ENCODE peak calls at places on chromosome 1, in six cellular contexts. A is tibial artery; M is effector memory CD4-positive, alpha-beta T cell; D is right lobe of liver; B is WERI-Rb-1; G is pancreas. E is an unnamed sample. For H3K36me3, the result is how much of the 10 kb centered on the place peaks cover.

GRCh38 chr1:207017615-207018559 is 14.7 kb downstream of the C1orf116 start:
- DNase-seq in A (no peak), M (no peak), D (no peak), B (no peak), G (no peak), E (peak)

GRCh38 chr1:200891774-200892157 is 2.9 kb upstream of the INAVA start:
- DNase-seq in A (no peak), M (no peak), D (no peak), B (no peak), G (no peak), E (no peak)

GRCh38 chr1:31231802-31232201 is 7.9 kb downstream of the NKAIN1 start:
- DNase-seq in A (no peak), M (no peak), D (no peak), B (no peak), G (no peak), E (no peak)

GRCh38 chr1:44031051-44031899 is at the start of gene SLC6A9:
- DNase-seq in A (peak), M (peak), D (no peak), B (peak), G (no peak), E (no peak)

GRCh38 chr1:169741666-169742394 is 8.0 kb upstream of the SELE start:
- DNase-seq in A (no peak), M (no peak), D (no peak), B (no peak), G (no peak), E (no peak)

GRCh38 chr1:233614173-233614742 is 352 bp downstream of the KCNK1 start:
- DNase-seq in A (peak), M (no peak), D (peak), B (no peak), G (peak), E (no peak)

GRCh38 chr1:100358210-100358609 is 5.9 kb downstream of the CDC14A start:
- DNase-seq in A (no peak), M (no peak), D (no peak), B (no peak), G (no peak), E (no peak)

GRCh38 chr1:193221641-193222040 is 35.2 kb upstream of the B3GALT2 start:
- DNase-seq in A (no peak), M (no peak), D (no peak), B (no peak), G (no peak), E (no peak)

GRCh38 chr1:145845144-145845513 is 301 bp upstream of the NUDT17 start:
- DNase-seq in A (no peak), M (no peak), D (no peak), B (no peak), G (no peak), E (no peak)

GRCh38 chr1:231180034-231180433 is 18.2 kb downstream of the TRIM67 start:
- DNase-seq in A (no peak), M (no peak), D (no peak), B (no peak), G (no peak), E (no peak)

DNA sequence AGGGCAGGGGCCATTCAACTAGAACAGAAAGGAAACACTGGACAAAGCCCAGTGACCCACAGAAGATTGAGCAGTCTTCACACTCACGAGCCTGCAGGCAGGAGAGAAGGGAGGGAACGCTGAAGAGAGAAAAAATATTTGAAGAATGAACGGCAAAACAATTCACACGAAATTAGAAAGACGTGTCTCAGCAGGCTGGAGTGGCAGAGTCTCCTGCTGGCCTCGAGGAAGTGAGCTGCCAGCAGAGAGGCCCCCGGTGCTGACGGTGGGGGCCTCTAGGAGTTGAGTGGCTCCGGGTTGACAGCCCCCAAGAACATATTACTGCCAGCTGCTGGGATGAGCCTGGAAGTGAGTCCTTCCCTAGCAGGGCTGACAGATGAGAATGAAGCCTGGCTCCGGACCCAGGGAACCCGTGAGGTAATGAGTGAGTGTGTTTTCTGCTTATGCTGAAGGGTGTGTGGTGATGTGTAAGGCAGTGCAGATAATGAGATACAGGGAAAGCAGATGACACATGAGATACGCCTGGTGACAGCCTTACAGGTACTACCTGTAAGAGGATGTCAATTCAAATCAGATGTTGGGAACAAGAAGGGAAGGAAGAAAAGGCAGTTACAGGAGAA is 23.4 kb upstream of the LRRC47 start:
- DNase-seq in A (peak), M (no peak), D (no peak), B (no peak), G (no peak), E (no peak)
- H3K36me3 ChIP-seq in A (half or more), M (under half), D (under half), B (under half), G (under half), E (half or more)

GRCh38 chr1:32350785-32351076 is 11.6 kb downstream of the FAM229A start:
- DNase-seq in A (no peak), M (no peak), D (no peak), B (no peak), G (peak), E (no peak)

GRCh38 chr1:32351859-32352745 is 10.2 kb downstream of the FAM229A start:
- DNase-seq in A (peak), M (no peak), D (peak), B (peak), G (peak), E (peak)

GRCh38 chr1:32351077-32351858 is 11.0 kb downstream of the FAM229A start:
- DNase-seq in A (peak), M (peak), D (peak), B (peak), G (peak), E (peak)

GRCh38 chr1:32346532-32347157 is 10.6 kb upstream of the MARCKSL1 start:
- DNase-seq in A (no peak), M (no peak), D (no peak), B (no peak), G (peak), E (no peak)

GRCh38 chr1:32349211-32349708 is 13.0 kb downstream of the FAM229A start:
- DNase-seq in A (no peak), M (no peak), D (peak), B (no peak), G (peak), E (no peak)
- H3K27ac ChIP-seq in A (no peak), M (no peak), D (peak), B (no peak), G (no peak), E (no peak)

DNA sequence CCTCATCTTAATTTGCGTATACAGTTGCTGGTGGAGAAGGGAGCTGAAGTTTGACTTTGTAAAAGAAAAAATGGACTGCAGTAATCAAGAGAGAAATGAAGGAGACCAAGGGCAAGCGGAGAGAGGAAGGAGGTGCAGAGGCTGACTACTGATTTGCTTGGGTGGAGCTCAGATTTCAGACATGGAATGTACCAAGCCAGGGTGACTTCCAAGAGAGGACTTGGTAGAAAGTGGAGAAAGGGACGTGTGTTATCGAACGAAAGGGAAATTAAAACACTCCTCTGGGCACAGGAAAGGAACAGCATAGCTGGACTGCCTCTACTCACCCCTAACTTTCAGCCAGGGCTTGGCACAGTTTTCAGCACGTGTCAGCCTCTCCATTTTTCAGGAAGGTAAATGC is 15.1 kb upstream of the HEATR1 start:
- DNase-seq in A (no peak), M (no peak), D (no peak), B (no peak), G (no peak), E (peak)
- H3K4me3 ChIP-seq in A (no peak), M (no peak), D (no peak), B (no peak), G (no peak), E (no peak)

GRCh38 chr1:114397601-114398000 is 113.4 kb downstream of the TRIM33 start:
- DNase-seq in A (no peak), M (no peak), D (no peak), B (no peak), G (no peak), E (no peak)
- H3K36me3 ChIP-seq in A (under half), M (under half), D (under half), B (under half), G (under half), E (under half)

GRCh38 chr1:173062156-173062938 is 11.6 kb upstream of the TNFSF18 start:
- DNase-seq in A (no peak), M (no peak), D (no peak), B (no peak), G (no peak), E (no peak)

GRCh38 chr1:173050865-173051264 is at the start of gene TNFSF18:
- DNase-seq in A (no peak), M (no peak), D (no peak), B (no peak), G (no peak), E (no peak)

GRCh38 chr1:173057984-173058383 is 7.2 kb upstream of the TNFSF18 start:
- DNase-seq in A (no peak), M (no peak), D (no peak), B (no peak), G (no peak), E (no peak)

GRCh38 chr1:173052681-173053196 is 2.0 kb upstream of the TNFSF18 start:
- DNase-seq in A (no peak), M (no peak), D (no peak), B (no peak), G (no peak), E (no peak)

DNA sequence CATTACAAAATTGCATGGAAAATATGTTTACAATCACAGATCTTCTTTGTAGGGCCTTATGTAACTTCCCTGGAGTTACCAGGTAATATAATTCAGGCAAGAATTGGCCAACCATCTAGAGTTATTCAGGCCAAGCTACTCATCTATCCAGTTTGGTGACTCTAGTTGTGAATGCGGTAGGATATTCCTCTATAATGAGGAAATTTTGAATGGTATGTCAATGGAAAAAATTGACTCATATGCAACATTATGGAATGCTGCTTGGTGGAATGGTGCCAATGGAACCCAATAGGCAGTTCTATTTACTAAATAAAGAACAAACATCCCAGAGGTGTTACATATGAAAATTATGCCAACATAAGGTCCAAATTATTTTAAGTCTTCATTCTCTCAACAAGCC is 5.6 kb upstream of the TNFSF18 start:
- DNase-seq in A (no peak), M (no peak), D (no peak), B (no peak), G (no peak), E (no peak)
- H3K27ac ChIP-seq in A (no peak), M (no peak), D (no peak), B (no peak), G (no peak), E (no peak)

DNA sequence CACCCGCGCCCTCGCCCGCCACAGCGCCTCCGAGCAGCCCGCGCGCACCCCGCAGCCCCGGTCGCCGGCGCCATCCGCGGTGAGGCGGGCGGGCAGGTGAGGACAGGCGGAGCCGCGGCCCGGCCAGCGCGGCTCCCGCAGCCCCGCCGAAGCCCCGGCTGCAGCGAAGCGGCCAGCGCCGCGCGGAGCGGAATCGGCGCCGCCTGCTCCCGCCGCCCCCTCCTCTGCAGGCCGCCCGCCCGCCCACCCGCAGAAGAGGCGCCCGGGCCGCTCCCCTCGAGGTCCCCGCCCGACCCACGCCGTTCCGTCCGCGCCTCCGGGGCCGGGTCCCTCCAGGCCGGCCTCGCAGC is 1.3 kb downstream of the PRDM16 start:
- DNase-seq in A (no peak), M (no peak), D (no peak), B (no peak), G (no peak), E (no peak)
- H3K4me3 ChIP-seq in A (peak), M (peak), D (peak), B (no peak), G (peak), E (peak)

GRCh38 chr1:160206421-160207117 is 1.4 kb downstream of the PEA15 start:
- DNase-seq in A (no peak), M (no peak), D (no peak), B (no peak), G (no peak), E (no peak)
- H3K36me3 ChIP-seq in A (under half), M (under half), D (under half), B (half or more), G (under half), E (under half)

GRCh38 chr1:8348777-8349472 is 31.0 kb downstream of the SLC45A1 start:
- DNase-seq in A (peak), M (peak), D (peak), B (peak), G (peak), E (peak)

GRCh38 chr1:8348056-8348776 is 30.3 kb downstream of the SLC45A1 start:
- DNase-seq in A (no peak), M (no peak), D (peak), B (no peak), G (peak), E (no peak)

GRCh38 chr1:8350914-8351684 is 33.2 kb downstream of the SLC45A1 start:
- DNase-seq in A (no peak), M (no peak), D (peak), B (no peak), G (peak), E (no peak)

GRCh38 chr1:8349961-8350360 is 32.0 kb downstream of the SLC45A1 start:
- DNase-seq in A (no peak), M (no peak), D (peak), B (no peak), G (peak), E (peak)

DNA sequence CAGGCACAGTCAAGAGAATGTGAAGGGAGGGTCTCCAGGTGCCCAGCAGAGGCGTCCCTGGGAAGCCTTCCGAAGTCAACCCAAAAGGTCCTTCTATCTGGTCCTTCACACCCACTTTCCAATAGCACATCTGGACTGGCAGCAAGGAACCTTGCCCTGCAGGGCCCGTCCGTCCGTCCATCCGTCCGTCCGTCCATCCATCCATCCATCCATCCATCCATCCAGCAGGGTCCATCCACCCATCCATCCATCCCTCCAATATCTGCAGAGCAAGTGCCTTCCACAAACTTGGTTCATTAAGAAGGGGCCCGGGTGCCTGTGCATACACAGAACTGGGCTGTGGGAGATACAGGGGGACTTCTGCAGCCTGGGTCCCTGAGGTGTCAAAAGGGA is 31.6 kb downstream of the SLC45A1 start:
- DNase-seq in A (no peak), M (no peak), D (no peak), B (no peak), G (no peak), E (no peak)
- H3K27ac ChIP-seq in A (peak), M (no peak), D (no peak), B (no peak), G (no peak), E (peak)

E was measured in gastrocnemius medialis.